ENCODE peak calls at places on chromosomes 1 and 21, in ten cellular contexts. T is upper lobe of right lung, D is tibial nerve, B is uterus, E is fibroblast of lung, X is HCT116, P is pancreas, O is prostate gland, J is lower lobe of right lung, K is spleen. Q is an unnamed sample.

GRCh38 chr1:30749691-30750583 is 7.6 kb downstream of the LAPTM5 start:
- DNase-seq in D (no peak), O (no peak), J (no peak), T (no peak), B (no peak), P (peak; percentile 19), K (peak; percentile 92), X (no peak), E (no peak), Q (no peak)

GRCh38 chr1:30332100-30333094 is 391.0 kb downstream of the MATN1 start:
- DNase-seq in D (no peak), K (no peak), P (no peak), O (no peak), E (no peak), J (no peak), X (no peak), B (no peak), T (no peak), Q (no peak)

GRCh38 chr21:21971384-21971783 is 973.2 kb downstream of the NCAM2 start:
- DNase-seq in P (no peak), J (no peak), E (no peak), X (no peak), K (no peak), O (no peak), T (no peak), D (no peak), B (no peak), Q (no peak)

GRCh38 chr1:37662031-37662755 is 27.5 kb upstream of the RSPO1 start:
- DNase-seq in X (no peak), K (no peak), O (no peak), E (no peak), P (no peak), D (no peak), B (no peak), T (no peak), J (no peak), Q (no peak)

GRCh38 chr1:60988827-60989363 is 93.5 kb upstream of the NFIA start:
- DNase-seq in O (no peak), X (no peak), E (no peak), P (no peak), J (no peak), K (no peak), D (no peak), T (no peak), B (no peak), Q (no peak)

GRCh38 chr1:17605582-17606344 is 66.3 kb downstream of the ARHGEF10L start:
- DNase-seq in T (no peak), B (peak; percentile 63), P (no peak), X (no peak), J (peak; percentile 65), O (peak; percentile 50), K (no peak), D (peak; percentile 42), E (peak; percentile 49), Q (no peak)

GRCh38 chr1:18743233-18743632 is 112.6 kb downstream of the PAX7 start:
- DNase-seq in O (no peak), B (no peak), J (no peak), D (no peak), K (no peak), P (no peak), E (no peak), T (no peak), X (peak; percentile 12), Q (no peak)

GRCh38 chr1:93801471-93801870 is 77.5 kb downstream of the DNTTIP2 start:
- DNase-seq in O (no peak), E (peak; percentile 83), X (no peak), P (no peak), D (no peak), T (no peak), J (no peak), B (no peak), K (no peak), Q (no peak)

GRCh38 chr1:188363943-188364342 is 1535.2 kb downstream of the PLA2G4A start:
- DNase-seq in P (no peak), T (no peak), E (no peak), J (no peak), O (no peak), B (no peak), K (no peak), X (no peak), D (no peak), Q (no peak)

GRCh38 chr1:19987719-19988118 is 8.3 kb upstream of the PLA2G2A start:
- DNase-seq in O (no peak), K (no peak), P (no peak), E (no peak), X (no peak), D (no peak), J (no peak), B (no peak), T (no peak), Q (no peak)

GRCh38 chr1:75133754-75134655 is at the start of gene LHX8:
- DNase-seq in K (no peak), D (no peak), J (no peak), O (no peak), E (peak; percentile 8), B (no peak), P (no peak), T (no peak), X (no peak), Q (peak; percentile 67)

GRCh38 chr1:161738627-161739287 is 10.8 kb upstream of the DUSP12 start:
- DNase-seq in K (peak; percentile 93), E (peak; percentile 84), D (no peak), P (no peak), J (peak; percentile 80), T (peak; percentile 75), B (no peak), X (peak; percentile 76), O (no peak), Q (no peak)

GRCh38 chr1:212235848-212236247 is 49.4 kb upstream of the PPP2R5A start:
- DNase-seq in O (no peak), X (no peak), J (no peak), P (no peak), D (no peak), K (no peak), E (no peak), T (no peak), B (no peak), Q (no peak)

GRCh38 chr1:3697810-3698209 is 45.5 kb downstream of the TP73 start:
- DNase-seq in X (no peak), O (no peak), B (no peak), P (no peak), T (no peak), K (no peak), E (no peak), J (no peak), D (no peak), Q (no peak)

GRCh38 chr1:186568221-186568620 is 107.3 kb upstream of the PDC start:
- DNase-seq in P (no peak), T (no peak), K (no peak), B (no peak), D (no peak), O (no peak), J (no peak), E (no peak), X (no peak), Q (no peak)

GRCh38 chr21:30434033-30434631 is 4.1 kb downstream of the KRTAP13-4 start:
- DNase-seq in P (peak; percentile 23), J (no peak), X (no peak), O (peak; percentile 10), T (no peak), E (peak; percentile 0), B (no peak), D (no peak), K (no peak), Q (peak; percentile 11)

GRCh38 chr1:167252986-167253385 is 32.3 kb downstream of the POU2F1 start:
- DNase-seq in B (no peak), D (no peak), P (no peak), X (no peak), O (no peak), K (no peak), J (no peak), T (no peak), E (no peak), Q (no peak)

GRCh38 chr1:65467536-65467935 is 47.1 kb downstream of the LEPR start:
- DNase-seq in E (peak; percentile 67), T (no peak), X (no peak), O (no peak), P (peak; percentile 55), J (no peak), K (no peak), B (no peak), D (no peak), Q (peak; percentile 53)

GRCh38 chr1:173489149-173489600 is 12.0 kb downstream of the PRDX6 start:
- DNase-seq in D (no peak), E (no peak), J (no peak), P (no peak), B (no peak), K (no peak), O (no peak), T (no peak), X (no peak), Q (no peak)
- H3K36me3 ChIP-seq in D (peaks cover 13% of the 10 kb centered on the region), E (peaks cover 6% of the 10 kb centered on the region), J (peaks cover 60% of the 10 kb centered on the region), P (peaks cover 45% of the 10 kb centered on the region), B (no peaks in the 10 kb centered on the region), K (peaks cover 59% of the 10 kb centered on the region), O (peaks cover 9% of the 10 kb centered on the region), T (peaks cover 57% of the 10 kb centered on the region), X (peaks cover 50% of the 10 kb centered on the region), Q (peaks cover 58% of the 10 kb centered on the region)

GRCh38 chr21:45412909-45413581 is 8.1 kb downstream of the COL18A1 start:
- DNase-seq in P (peak; percentile 27), D (no peak), E (no peak), X (no peak), J (no peak), K (peak; percentile 72), T (no peak), B (no peak), O (no peak), Q (no peak)
- H3K4me1 ChIP-seq in P (no peaks in the 10 kb centered on the region), D (no peaks in the 10 kb centered on the region), E (no peaks in the 10 kb centered on the region), X (no peaks in the 10 kb centered on the region), J (peaks cover 7% of the 10 kb centered on the region), K (peaks cover 31% of the 10 kb centered on the region), T (no peaks in the 10 kb centered on the region), B (peaks cover 14% of the 10 kb centered on the region), O (peaks cover 9% of the 10 kb centered on the region), Q (peaks cover 21% of the 10 kb centered on the region)

DNA sequence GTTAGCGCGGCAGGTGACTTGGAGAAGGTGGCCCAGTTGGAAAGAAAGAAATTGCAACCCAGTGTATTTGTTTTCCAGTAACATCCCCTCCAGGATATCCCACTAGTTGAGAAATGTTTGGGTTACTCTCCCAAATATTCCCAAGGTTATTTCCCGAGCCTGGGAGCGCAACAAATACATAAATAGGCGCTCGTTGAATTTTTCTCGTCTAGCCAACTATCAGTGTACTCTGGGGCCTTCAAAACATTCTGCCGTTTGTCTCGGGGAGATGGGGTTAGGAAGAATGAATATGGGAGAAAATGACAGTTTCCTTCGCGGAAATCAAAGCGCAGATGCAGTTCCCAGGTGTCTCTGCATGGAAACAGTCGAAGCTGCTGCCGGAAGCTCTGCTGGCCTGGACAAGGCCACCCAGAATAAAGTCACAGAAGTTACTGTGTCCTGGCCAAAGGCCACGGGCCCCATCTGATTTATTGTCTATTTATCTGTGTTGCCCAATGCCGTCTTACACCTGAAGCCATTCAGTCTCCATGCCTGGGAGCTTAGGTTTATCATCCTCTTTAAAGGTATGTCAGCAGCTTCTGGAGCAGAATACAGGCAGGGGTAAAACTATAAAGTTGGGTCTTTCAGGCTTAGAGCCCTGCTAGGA is 999 bp downstream of the C1orf115 start:
- DNase-seq in O (peak; percentile 30), P (no peak), T (no peak), D (no peak), E (no peak), K (no peak), X (no peak), J (no peak), B (no peak), Q (no peak)
- H3K27ac ChIP-seq in O (peak overlapping the region; percentile 78), P (no peak overlapping the region), T (peak overlapping the region; percentile 77), D (no peak overlapping the region), E (no peak overlapping the region), K (peak overlapping the region; percentile 83), X (no peak overlapping the region), J (peak overlapping the region; percentile 79), B (no peak overlapping the region), Q (no peak overlapping the region)

GRCh38 chr1:232596666-232597303 is 33.1 kb downstream of the SIPA1L2 start:
- DNase-seq in J (no peak), D (no peak), K (no peak), B (peak; percentile 25), T (no peak), O (no peak), X (no peak), E (no peak), P (no peak), Q (no peak)
- H3K36me3 ChIP-seq in J (no peaks in the 10 kb centered on the region), D (no peaks in the 10 kb centered on the region), K (no peaks in the 10 kb centered on the region), B (no peaks in the 10 kb centered on the region), T (no peaks in the 10 kb centered on the region), O (no peaks in the 10 kb centered on the region), X (no peaks in the 10 kb centered on the region), E (no peaks in the 10 kb centered on the region), P (no peaks in the 10 kb centered on the region), Q (no peaks in the 10 kb centered on the region)